ENCODE peak calls at places on chromosomes 6 and 20, in four cellular contexts. I is GF-D8; Z is amniotic stem cell; J is activated T-helper 1 cell treated with anti-CD3 and anti-CD28 coated beads, Interleukin-12 subunit alpha, Interleukin-12 subunit beta, Interleukin-2, Interleukin-4 antibody, amounts not matched to agents 30 ng/mL and 10 ng/mL and 1 ng/mL, durations not matched to agents 14 hours and 24 hours and 36 hours. D is an unnamed sample.

GRCh38 chr20:60055740-60056139 is 97.5 kb downstream of the CDH26 start:
- DNase-seq in I (peak), J (peak), Z (no peak), D (peak)

GRCh38 chr6:55868910-55869479 is 6.4 kb downstream of the BMP5 start:
- DNase-seq in I (no peak), J (peak), Z (no peak), D (no peak)

GRCh38 chr6:44049989-44050871 is 77.0 kb downstream of the MRPL14 start:
- DNase-seq in I (no peak), Z (no peak), J (no peak), D (no peak)

GRCh38 chr20:62587757-62588402 is 54.4 kb upstream of the SLCO4A1 start:
- DNase-seq in J (no peak), Z (no peak), I (no peak), D (no peak)

GRCh38 chr6:151024597-151024996 is 159.1 kb downstream of the MTHFD1L start:
- DNase-seq in I (no peak), Z (no peak), J (no peak), D (no peak)

GRCh38 chr20:61262514-61262913 is 10.5 kb downstream of the CDH4 start:
- DNase-seq in I (no peak), Z (no peak), J (no peak), D (no peak)

GRCh38 chr20:33176101-33176500 is 8.1 kb downstream of the BPIFA2 start:
- DNase-seq in Z (no peak), J (no peak), I (no peak), D (no peak)

GRCh38 chr6:26175428-26176181 is 88.4 kb downstream of the HFE start:
- DNase-seq in Z (peak), I (peak), J (peak), D (no peak)

GRCh38 chr20:33472868-33473267 is 17.0 kb upstream of the CBFA2T2 start:
- DNase-seq in I (no peak), Z (no peak), J (no peak), D (no peak)

GRCh38 chr6:142331075-142331551 is 29.3 kb downstream of the ADGRG6 start:
- DNase-seq in I (no peak), J (peak), Z (no peak), D (no peak)

GRCh38 chr6:163338671-163339405 is 75.7 kb upstream of the QKI start:
- DNase-seq in Z (no peak), I (no peak), J (no peak), D (no peak)

GRCh38 chr6:78700997-78701396 is 166.4 kb upstream of the IRAK1BP1 start:
- DNase-seq in I (no peak), Z (no peak), J (no peak), D (no peak)